ENCODE peak calls at places on chromosome 11, in ten cellular contexts. E is HAP-1; U is mucosa of descending colon; L is fibroblast of lung; Q is RWPE2; S is CD8-positive, alpha-beta memory T cell; D is OCI-LY7; B is esophagus squamous epithelium; M is left ventricle myocardium inferior; V is neuronal stem cell. K is an unnamed sample.

GRCh38 chr11:15178214-15178613 is 63.5 kb downstream of the INSC start:
- DNase-seq in E (no peak), U (no peak), L (no peak), Q (no peak), S (no peak), D (no peak), B (no peak), M (no peak), V (no peak), K (no peak)

GRCh38 chr11:19995131-19995530 is 165.1 kb downstream of the DBX1 start:
- DNase-seq in E (no peak), U (no peak), L (peak; percentile 98), Q (no peak), S (no peak), D (no peak), B (no peak), M (no peak), V (no peak), K (no peak)

GRCh38 chr11:3021125-3021524 is 29.0 kb upstream of the NAP1L4 start:
- DNase-seq in E (peak; percentile 29), U (peak; percentile 69), L (peak; percentile 31), Q (no peak), S (no peak), D (peak; percentile 54), B (no peak), M (no peak), V (peak; percentile 56), K (no peak)

GRCh38 chr11:115761348-115761747 is 257.1 kb upstream of the CADM1 start:
- DNase-seq in E (no peak), U (no peak), L (no peak), Q (no peak), S (no peak), D (no peak), B (no peak), M (no peak), V (peak; percentile 12), K (no peak)

GRCh38 chr11:131889146-131889577 is 518.7 kb downstream of the NTM start:
- DNase-seq in E (no peak), U (no peak), L (peak; percentile 79), Q (no peak), S (no peak), D (no peak), B (no peak), M (no peak), V (no peak), K (no peak)

GRCh38 chr11:2247496-2247895 is 22.9 kb downstream of the ASCL2 start:
- DNase-seq in E (no peak), U (no peak), L (no peak), Q (no peak), S (no peak), D (no peak), B (no peak), M (no peak), V (no peak), K (no peak)

GRCh38 chr11:34826384-34826726 is 89.8 kb downstream of the APIP start:
- DNase-seq in E (no peak), U (peak; percentile 50), L (no peak), Q (no peak), S (no peak), D (no peak), B (no peak), M (no peak), V (no peak), K (no peak)

GRCh38 chr11:87460842-87461637 is 423.3 kb downstream of the TMEM135 start:
- DNase-seq in E (no peak), U (no peak), L (no peak), Q (no peak), S (no peak), D (no peak), B (no peak), M (no peak), V (no peak), K (no peak)

GRCh38 chr11:88709567-88709966 is 356.2 kb downstream of the GRM5 start:
- DNase-seq in E (no peak), U (peak; percentile 10), L (no peak), Q (peak; percentile 49), S (no peak), D (no peak), B (no peak), M (no peak), V (no peak), K (no peak)

GRCh38 chr11:45162916-45163879 is 16.8 kb downstream of the PRDM11 start:
- DNase-seq in E (no peak), U (no peak), L (no peak), Q (no peak), S (no peak), D (no peak), B (no peak), M (no peak), V (no peak), K (no peak)

GRCh38 chr11:123143476-123143875 is 51.6 kb downstream of the CLMP start:
- DNase-seq in E (no peak), U (no peak), L (no peak), Q (no peak), S (no peak), D (no peak), B (no peak), M (no peak), V (no peak), K (no peak)

GRCh38 chr11:31646206-31646605 is 136.6 kb downstream of the ELP4 start:
- DNase-seq in E (no peak), U (no peak), L (no peak), Q (no peak), S (no peak), D (no peak), B (no peak), M (no peak), V (no peak), K (no peak)

GRCh38 chr11:62150887-62151736 is 27.3 kb downstream of the INCENP start:
- DNase-seq in E (no peak), U (no peak), L (no peak), Q (no peak), S (no peak), D (no peak), B (no peak), M (no peak), V (no peak), K (peak; percentile 61)

GRCh38 chr11:134379241-134379640 is 32.8 kb downstream of the B3GAT1 start:
- DNase-seq in E (no peak), U (no peak), L (no peak), Q (no peak), S (no peak), D (no peak), B (no peak), M (no peak), V (no peak), K (no peak)

GRCh38 chr11:63920126-63920869 is 3.3 kb upstream of the RCOR2 start:
- DNase-seq in E (no peak), U (peak; percentile 85), L (peak; percentile 25), Q (no peak), S (no peak), D (no peak), B (no peak), M (peak; percentile 90), V (no peak), K (peak; percentile 88)

GRCh38 chr11:46557684-46558151 is 36.1 kb downstream of the AMBRA1 start:
- DNase-seq in E (no peak), U (no peak), L (peak; percentile 31), Q (no peak), S (no peak), D (no peak), B (no peak), M (no peak), V (no peak), K (no peak)

DNA sequence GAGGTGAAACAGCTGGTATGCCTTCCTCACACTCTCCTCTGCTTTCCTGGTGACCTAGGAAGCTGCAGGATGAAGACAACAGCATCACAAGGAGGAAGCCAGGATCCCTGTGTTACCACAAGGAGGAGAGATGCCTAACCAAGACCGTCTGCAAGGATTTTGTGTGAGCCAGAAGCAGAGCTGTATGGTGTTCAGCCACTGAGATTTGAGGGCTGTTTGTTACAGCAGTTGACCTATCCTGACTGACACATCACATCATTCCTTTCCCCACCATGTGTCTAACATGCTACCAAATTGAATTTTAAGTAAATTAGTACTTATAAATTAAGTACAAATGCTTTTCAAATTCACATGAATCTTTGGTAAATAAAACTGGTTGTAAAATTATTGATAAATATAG is 8.9 kb upstream of the CHKA start:
- DNase-seq in E (no peak), U (no peak), L (no peak), Q (no peak), S (no peak), D (no peak), B (no peak), M (no peak), V (no peak), K (no peak)
- H3K9me3 ChIP-seq in E (peaks cover 23% of the 10 kb centered on the region), U (peaks cover 4% of the 10 kb centered on the region), L (no peaks in the 10 kb centered on the region), Q (peaks cover 2% of the 10 kb centered on the region), S (no peaks in the 10 kb centered on the region), D (peaks cover 19% of the 10 kb centered on the region), B (no peaks in the 10 kb centered on the region), M (peaks cover 8% of the 10 kb centered on the region), V (peaks cover 16% of the 10 kb centered on the region), K (no peaks in the 10 kb centered on the region)

GRCh38 chr11:69383372-69383771 is 89.4 kb downstream of the MYEOV start:
- DNase-seq in E (peak; percentile 4), U (no peak), L (no peak), Q (no peak), S (no peak), D (no peak), B (no peak), M (no peak), V (no peak), K (no peak)
- H3K4me1 ChIP-seq in E (no peaks in the 10 kb centered on the region), U (no peaks in the 10 kb centered on the region), L (no peaks in the 10 kb centered on the region), Q (no peaks in the 10 kb centered on the region), S (no peaks in the 10 kb centered on the region), D (peaks cover 12% of the 10 kb centered on the region), B (peaks cover 5% of the 10 kb centered on the region), M (peaks cover 4% of the 10 kb centered on the region), V (peaks cover 7% of the 10 kb centered on the region), K (no peaks in the 10 kb centered on the region)

DNA sequence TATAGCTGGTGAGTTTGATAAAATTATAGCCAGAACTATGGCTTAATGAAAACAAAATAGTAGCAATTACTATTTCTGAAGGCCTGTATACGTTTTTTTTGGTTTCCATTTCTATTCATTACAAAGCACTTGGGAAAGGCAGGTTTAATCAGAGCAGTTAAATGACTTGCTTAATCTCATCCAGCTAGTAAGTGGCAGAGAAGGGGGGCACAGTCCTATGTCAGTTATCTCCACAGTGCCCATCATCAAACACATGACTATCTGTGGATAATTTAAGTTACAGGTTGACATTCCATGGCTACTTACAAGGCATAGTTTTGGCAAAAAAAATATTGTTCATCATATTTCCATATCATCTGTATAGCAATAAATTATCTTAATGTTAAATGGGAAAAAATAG is 93.7 kb downstream of the PGR start:
- DNase-seq in E (no peak), U (no peak), L (no peak), Q (no peak), S (no peak), D (no peak), B (no peak), M (no peak), V (no peak), K (no peak)
- H3K9me3 ChIP-seq in E (no peaks in the 10 kb centered on the region), U (no peaks in the 10 kb centered on the region), L (no peaks in the 10 kb centered on the region), Q (no peaks in the 10 kb centered on the region), S (no peaks in the 10 kb centered on the region), D (no peaks in the 10 kb centered on the region), B (no peaks in the 10 kb centered on the region), M (no peaks in the 10 kb centered on the region), V (no peaks in the 10 kb centered on the region), K (no peaks in the 10 kb centered on the region)

GRCh38 chr11:74780277-74780870 is 31.7 kb downstream of the RNF169 start:
- DNase-seq in E (no peak), U (no peak), L (no peak), Q (no peak), S (no peak), D (no peak), B (no peak), M (no peak), V (no peak), K (no peak)
- H3K4me1 ChIP-seq in E (no peaks in the 10 kb centered on the region), U (peaks cover 11% of the 10 kb centered on the region), L (peaks cover 10% of the 10 kb centered on the region), Q (peaks cover 14% of the 10 kb centered on the region), S (peaks cover 34% of the 10 kb centered on the region), D (peaks cover 28% of the 10 kb centered on the region), B (peaks cover 13% of the 10 kb centered on the region), M (peaks cover 48% of the 10 kb centered on the region), V (peaks cover 1% of the 10 kb centered on the region), K (peaks cover 5% of the 10 kb centered on the region)

K was measured in aorta.